ENCODE peak calls at places on chromosomes 3 and 15, in four cellular contexts. One of them, this sample, is unnamed.

GRCh38 chr15:73786518-73786917 is 33.4 kb upstream of the INSYN1 start:
- DNase-seq in upper lobe of right lung: no peak
- DNase-seq in heart left ventricle: no peak
- DNase-seq in AG09309: no peak
- DNase-seq in this sample: no peak

GRCh38 chr3:46527239-46527638 is 29.5 kb downstream of the RTP3 start:
- DNase-seq in upper lobe of right lung: no peak
- DNase-seq in heart left ventricle: no peak
- DNase-seq in AG09309: no peak
- DNase-seq in this sample: no peak

GRCh38 chr3:123791898-123792297 is 92.2 kb downstream of the MYLK start:
- DNase-seq in upper lobe of right lung: no peak
- DNase-seq in heart left ventricle: no peak
- DNase-seq in AG09309: no peak
- DNase-seq in this sample: no peak

GRCh38 chr3:86787091-86787490 is 203.9 kb downstream of the VGLL3 start:
- DNase-seq in upper lobe of right lung: no peak
- DNase-seq in heart left ventricle: no peak
- DNase-seq in AG09309: no peak
- DNase-seq in this sample: no peak

GRCh38 chr3:145024700-145025099 is 1053.1 kb downstream of the DIPK2A start:
- DNase-seq in upper lobe of right lung: no peak
- DNase-seq in heart left ventricle: no peak
- DNase-seq in AG09309: no peak
- DNase-seq in this sample: no peak

GRCh38 chr15:25742008-25742407 is 121.1 kb downstream of the ATP10A start:
- DNase-seq in upper lobe of right lung: no peak
- DNase-seq in heart left ventricle: no peak
- DNase-seq in AG09309: no peak
- DNase-seq in this sample: no peak

GRCh38 chr15:48897144-48897814 is 19.3 kb downstream of the EID1 start:
- DNase-seq in upper lobe of right lung: no peak
- DNase-seq in heart left ventricle: no peak
- DNase-seq in AG09309: peak; percentile 18
- DNase-seq in this sample: no peak

GRCh38 chr3:182330647-182331046 is 462.7 kb upstream of the ATP11B start:
- DNase-seq in upper lobe of right lung: no peak
- DNase-seq in heart left ventricle: no peak
- DNase-seq in AG09309: no peak
- DNase-seq in this sample: no peak

GRCh38 chr3:149589332-149589731 is 68.5 kb downstream of the WWTR1 start:
- DNase-seq in upper lobe of right lung: no peak
- DNase-seq in heart left ventricle: no peak
- DNase-seq in AG09309: no peak
- DNase-seq in this sample: no peak

GRCh38 chr3:159534496-159534895 is 454.1 kb upstream of the IL12A start:
- DNase-seq in upper lobe of right lung: no peak
- DNase-seq in heart left ventricle: no peak
- DNase-seq in AG09309: no peak
- DNase-seq in this sample: no peak

GRCh38 chr15:41476416-41477048 is 17.1 kb upstream of the ITPKA start:
- DNase-seq in upper lobe of right lung: no peak
- DNase-seq in heart left ventricle: no peak
- DNase-seq in AG09309: peak; percentile 32
- DNase-seq in this sample: no peak

GRCh38 chr3:154275308-154275707 is 49.0 kb downstream of the DHX36 start:
- DNase-seq in upper lobe of right lung: no peak
- DNase-seq in heart left ventricle: no peak
- DNase-seq in AG09309: no peak
- DNase-seq in this sample: no peak

GRCh38 chr15:64502537-64502936 is 42.2 kb downstream of the ZNF609 start:
- DNase-seq in upper lobe of right lung: no peak
- DNase-seq in heart left ventricle: no peak
- DNase-seq in AG09309: no peak
- DNase-seq in this sample: no peak

GRCh38 chr3:171227828-171228227 is 201.3 kb upstream of the SLC2A2 start:
- DNase-seq in upper lobe of right lung: no peak
- DNase-seq in heart left ventricle: no peak
- DNase-seq in AG09309: no peak
- DNase-seq in this sample: no peak

GRCh38 chr3:9976736-9977709 is 9.6 kb downstream of the EMC3 start:
- DNase-seq in upper lobe of right lung: peak; percentile 76
- DNase-seq in heart left ventricle: peak; percentile 88
- DNase-seq in AG09309: peak; percentile 98
- DNase-seq in this sample: peak; percentile 96

GRCh38 chr15:61974759-61975158 is 85.5 kb downstream of the VPS13C start:
- DNase-seq in upper lobe of right lung: no peak
- DNase-seq in heart left ventricle: no peak
- DNase-seq in AG09309: peak; percentile 1
- DNase-seq in this sample: no peak

GRCh38 chr3:41601404-41601987 is 360.4 kb downstream of the ULK4 start:
- DNase-seq in upper lobe of right lung: no peak
- DNase-seq in heart left ventricle: no peak
- DNase-seq in AG09309: no peak
- DNase-seq in this sample: no peak
- H3K4me3 ChIP-seq in upper lobe of right lung: no peak overlapping the region
- H3K4me3 ChIP-seq in heart left ventricle: no peak overlapping the region
- H3K4me3 ChIP-seq in AG09309: no peak overlapping the region
- H3K4me3 ChIP-seq in this sample: no peak overlapping the region

GRCh38 chr15:85329561-85330421 is 50.6 kb upstream of the AKAP13 start:
- DNase-seq in upper lobe of right lung: no peak
- DNase-seq in heart left ventricle: no peak
- DNase-seq in AG09309: no peak
- DNase-seq in this sample: no peak
- H3K4me3 ChIP-seq in upper lobe of right lung: peak overlapping the region; percentile 52
- H3K4me3 ChIP-seq in heart left ventricle: peak overlapping the region; percentile 11
- H3K4me3 ChIP-seq in AG09309: peak overlapping the region; percentile 53
- H3K4me3 ChIP-seq in this sample: peak overlapping the region; percentile 34

GRCh38 chr15:89666147-89666857 is 11.0 kb upstream of the KIF7 start:
- DNase-seq in upper lobe of right lung: no peak
- DNase-seq in heart left ventricle: no peak
- DNase-seq in AG09309: no peak
- DNase-seq in this sample: no peak
- H3K4me3 ChIP-seq in upper lobe of right lung: peak overlapping the region; percentile 52
- H3K4me3 ChIP-seq in heart left ventricle: peak overlapping the region; percentile 17
- H3K4me3 ChIP-seq in AG09309: peak overlapping the region; percentile 10
- H3K4me3 ChIP-seq in this sample: no peak overlapping the region

GRCh38 chr3:13193320-13194284 is 120.4 kb upstream of the IQSEC1 start:
- DNase-seq in upper lobe of right lung: no peak
- DNase-seq in heart left ventricle: no peak
- DNase-seq in AG09309: no peak
- DNase-seq in this sample: no peak

GRCh38 chr3:13191016-13191415 is 117.8 kb upstream of the IQSEC1 start:
- DNase-seq in upper lobe of right lung: no peak
- DNase-seq in heart left ventricle: no peak
- DNase-seq in AG09309: no peak
- DNase-seq in this sample: no peak

GRCh38 chr3:13190376-13190762 is 117.1 kb upstream of the IQSEC1 start:
- DNase-seq in upper lobe of right lung: no peak
- DNase-seq in heart left ventricle: no peak
- DNase-seq in AG09309: no peak
- DNase-seq in this sample: no peak

GRCh38 chr3:13194285-13195209 is 121.3 kb upstream of the IQSEC1 start:
- DNase-seq in upper lobe of right lung: no peak
- DNase-seq in heart left ventricle: no peak
- DNase-seq in AG09309: no peak
- DNase-seq in this sample: no peak

DNA sequence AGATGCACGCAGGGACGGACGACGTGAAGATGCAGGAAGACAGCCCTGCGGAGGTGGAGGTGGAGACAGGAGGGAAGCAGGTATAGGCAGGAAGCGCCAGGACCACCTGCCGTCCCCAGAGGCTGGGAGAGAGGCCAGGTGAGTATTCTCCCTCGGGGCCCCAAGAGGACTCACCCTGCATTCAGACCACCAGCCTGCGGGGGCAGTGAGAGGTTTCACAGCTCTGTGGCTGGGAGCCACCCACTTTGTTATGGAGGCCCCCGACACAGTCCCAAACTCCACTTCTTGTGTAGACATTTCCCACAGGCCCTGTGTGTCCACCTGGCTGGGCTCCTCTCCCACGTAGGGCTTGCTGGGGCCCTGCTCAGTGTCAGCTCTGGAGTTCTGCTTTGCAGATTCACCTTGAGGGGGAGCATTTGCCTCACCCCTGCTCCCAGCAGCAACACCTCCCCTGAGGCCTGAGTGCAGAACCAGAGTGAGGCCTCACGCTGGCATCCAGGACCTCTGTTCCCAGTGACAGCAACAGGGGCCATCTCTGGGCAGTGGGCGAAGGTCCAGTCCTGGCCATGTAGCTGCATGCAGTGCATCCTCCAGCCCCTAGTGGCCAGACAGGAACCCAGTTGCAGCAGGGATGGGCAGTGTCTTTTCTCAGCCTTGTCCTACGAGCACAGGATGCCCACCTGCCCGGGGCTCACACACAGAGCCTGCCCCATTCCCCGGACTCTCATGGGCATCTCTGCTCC is 119.4 kb upstream of the IQSEC1 start:
- DNase-seq in upper lobe of right lung: no peak
- DNase-seq in heart left ventricle: no peak
- DNase-seq in AG09309: no peak
- DNase-seq in this sample: no peak
- H3K4me3 ChIP-seq in upper lobe of right lung: no peak overlapping the region
- H3K4me3 ChIP-seq in heart left ventricle: no peak overlapping the region
- H3K4me3 ChIP-seq in AG09309: no peak overlapping the region
- H3K4me3 ChIP-seq in this sample: no peak overlapping the region

GRCh38 chr3:94423566-94423965 is 360.7 kb downstream of the NSUN3 start:
- DNase-seq in upper lobe of right lung: no peak
- DNase-seq in heart left ventricle: no peak
- DNase-seq in AG09309: no peak
- DNase-seq in this sample: no peak

GRCh38 chr3:94416768-94417167 is 353.9 kb downstream of the NSUN3 start:
- DNase-seq in upper lobe of right lung: no peak
- DNase-seq in heart left ventricle: no peak
- DNase-seq in AG09309: no peak
- DNase-seq in this sample: no peak

GRCh38 chr3:94417963-94418455 is 355.1 kb downstream of the NSUN3 start:
- DNase-seq in upper lobe of right lung: no peak
- DNase-seq in heart left ventricle: no peak
- DNase-seq in AG09309: no peak
- DNase-seq in this sample: no peak

DNA sequence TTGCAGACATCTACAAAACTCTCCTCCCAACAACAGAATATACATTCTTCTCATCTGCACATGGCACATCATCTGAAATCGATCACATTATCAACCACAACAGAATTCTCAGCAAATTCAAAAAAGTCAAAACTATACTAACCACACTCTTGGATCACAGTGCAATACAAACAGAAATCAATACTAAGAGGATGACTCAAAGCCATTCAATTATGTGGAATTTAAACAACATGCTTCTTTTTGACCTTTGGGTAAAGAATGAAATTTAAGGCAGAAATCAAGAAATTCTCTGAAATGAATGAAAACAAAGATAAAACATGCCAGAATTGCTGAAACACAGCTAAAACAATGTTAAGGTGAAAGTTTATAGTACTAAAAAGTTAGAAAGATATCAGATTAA is 358.1 kb downstream of the NSUN3 start:
- DNase-seq in upper lobe of right lung: no peak
- DNase-seq in heart left ventricle: no peak
- DNase-seq in AG09309: no peak
- DNase-seq in this sample: no peak
- H3K4me3 ChIP-seq in upper lobe of right lung: no peak overlapping the region
- H3K4me3 ChIP-seq in heart left ventricle: no peak overlapping the region
- H3K4me3 ChIP-seq in AG09309: no peak overlapping the region
- H3K4me3 ChIP-seq in this sample: no peak overlapping the region